ENCODE peak calls at places on chromosome 13, in six cellular contexts. K is IMR-90, O is neuronal stem cell, S is H9, T is mesenchymal stem cell, G is H1. W is an unnamed sample.

GRCh38 chr13:92175330-92175729 is 776.9 kb downstream of the GPC5 start:
- DNase-seq in K (peak; percentile 62), O (peak; percentile 14), S (peak; percentile 34), T (peak; percentile 79), G (no peak), W (peak; percentile 44)

GRCh38 chr13:78589206-78589605 is 14.1 kb downstream of the POU4F1 start:
- DNase-seq in K (peak; percentile 9), O (peak; percentile 79), S (peak; percentile 71), T (no peak), G (peak; percentile 89), W (peak; percentile 81)

GRCh38 chr13:36778083-36778671 is 40.8 kb upstream of the RFXAP start:
- DNase-seq in K (peak; percentile 74), O (peak; percentile 71), S (peak; percentile 74), T (peak; percentile 75), G (peak; percentile 65), W (peak; percentile 93)

GRCh38 chr13:95154441-95154886 is 146.8 kb downstream of the ABCC4 start:
- DNase-seq in K (no peak), O (no peak), S (no peak), T (no peak), G (no peak), W (no peak)

GRCh38 chr13:48505597-48506091 is 27.2 kb downstream of the RCBTB2 start:
- DNase-seq in K (peak; percentile 71), O (no peak), S (no peak), T (peak; percentile 60), G (no peak), W (peak; percentile 54)

GRCh38 chr13:85812282-85812681 is 13.1 kb upstream of the SLITRK6 start:
- DNase-seq in K (no peak), O (no peak), S (no peak), T (no peak), G (no peak), W (no peak)

GRCh38 chr13:65917731-65918130 is 1312.4 kb downstream of the PCDH9 start:
- DNase-seq in K (no peak), O (no peak), S (no peak), T (no peak), G (no peak), W (no peak)

GRCh38 chr13:95677564-95678386 is 836 bp downstream of the DNAJC3 start:
- DNase-seq in K (peak; percentile 23), O (peak; percentile 38), S (peak; percentile 47), T (peak; percentile 52), G (no peak), W (peak; percentile 31)

DNA sequence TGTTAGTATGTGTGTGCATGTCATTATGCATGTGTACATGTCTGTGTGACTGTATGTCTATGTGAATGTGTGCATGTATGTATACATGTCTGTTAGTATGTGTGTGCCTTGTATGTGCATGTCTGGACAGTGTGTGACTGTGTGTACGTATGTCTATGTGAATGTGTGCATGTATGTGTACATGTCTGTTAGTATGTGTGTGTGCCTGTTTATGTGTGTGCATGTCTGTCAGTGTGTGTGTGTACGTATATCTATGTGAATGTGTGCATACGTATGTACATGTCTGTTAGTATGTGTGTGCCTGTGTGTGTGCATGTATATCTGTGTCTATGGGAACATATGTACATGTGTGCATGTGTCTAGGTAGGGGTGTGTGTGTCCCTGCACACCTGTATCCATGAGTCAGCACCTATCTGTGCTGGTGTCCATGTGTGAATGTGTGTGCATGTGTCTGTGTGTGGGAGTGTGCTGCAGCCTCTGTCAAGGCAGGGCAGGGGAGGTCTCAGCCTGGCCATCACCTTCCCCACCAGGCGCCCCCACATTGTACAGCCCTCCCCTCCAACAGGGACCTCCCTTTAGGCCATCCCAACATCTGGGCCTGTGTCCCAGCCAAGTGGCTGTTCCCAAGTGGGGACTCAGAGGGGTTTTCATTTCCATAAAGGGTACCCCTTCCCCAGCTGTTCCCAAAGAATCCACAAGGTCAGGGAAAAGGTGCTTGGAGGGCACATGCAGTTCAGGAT is 4.4 kb downstream of the GAS6 start:
- DNase-seq in K (no peak), O (no peak), S (peak; percentile 19), T (no peak), G (no peak), W (no peak)
- H3K9ac ChIP-seq in K (no peak overlapping the region), O (no peak overlapping the region), S (no peak overlapping the region), T (no peak overlapping the region), G (peak overlapping the region; percentile 50), W (no peak overlapping the region)

DNA sequence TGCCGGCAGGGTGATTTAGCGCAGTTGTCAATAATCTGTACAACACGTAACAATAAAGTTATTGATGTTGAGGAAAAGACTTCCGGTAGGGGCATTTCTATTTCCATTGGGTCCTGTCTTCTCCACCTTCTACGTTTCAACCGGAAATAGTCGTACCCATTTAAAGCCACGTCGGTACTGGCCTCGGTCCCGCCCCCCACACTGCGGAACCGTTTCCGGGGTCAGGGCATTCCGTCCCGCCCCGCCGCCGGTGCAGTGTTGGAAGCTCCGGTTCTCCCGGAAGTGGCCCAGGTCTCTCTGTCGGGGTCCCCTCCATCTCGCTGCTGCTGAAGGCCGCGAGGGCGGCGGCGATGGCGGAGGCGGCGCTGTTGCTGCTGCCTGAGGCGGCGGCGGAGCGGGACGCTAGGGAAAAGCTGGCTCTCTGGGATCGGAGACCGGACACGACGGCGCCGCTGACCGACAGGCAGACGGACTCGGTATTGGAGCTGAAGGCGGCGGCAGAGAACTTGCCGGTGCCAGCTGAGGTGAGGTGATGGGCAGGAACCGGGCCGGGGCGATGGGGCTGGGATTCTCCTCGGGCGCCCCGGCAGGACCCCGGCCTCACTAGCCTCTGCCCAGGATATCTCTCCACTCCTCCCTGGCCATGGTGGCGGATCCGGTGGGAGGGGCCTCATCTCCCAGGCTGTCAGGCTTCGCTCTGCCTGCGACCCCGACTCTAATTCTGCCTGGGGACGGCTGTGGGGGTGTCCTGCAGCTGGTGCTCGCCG is at the start of gene COG3:
- DNase-seq in K (peak; percentile 97), O (peak; percentile 86), S (peak; percentile 94), T (peak; percentile 97), G (peak; percentile 92), W (peak; percentile 98)
- H2BK120ac ChIP-seq in K (peak within 1 kb of the TSS; percentile 69), O (no peak within 1 kb of the TSS), S (no peak within 1 kb of the TSS), T (peak within 1 kb of the TSS; percentile 89), G (no peak within 1 kb of the TSS), W (no peak within 1 kb of the TSS)

GRCh38 chr13:90787007-90787406 is 560.5 kb upstream of the MIR17HG start:
- DNase-seq in K (no peak), O (no peak), S (no peak), T (no peak), G (no peak), W (no peak)
- H3K9ac ChIP-seq in K (no peak overlapping the region), O (no peak overlapping the region), S (no peak overlapping the region), T (no peak overlapping the region), G (no peak overlapping the region), W (no peak overlapping the region)

GRCh38 chr13:103282571-103283450 is 216.6 kb upstream of the SLC10A2 start:
- DNase-seq in K (peak; percentile 49), O (no peak), S (no peak), T (peak; percentile 47), G (no peak), W (peak; percentile 86)

GRCh38 chr13:103277959-103278673 is 211.9 kb upstream of the SLC10A2 start:
- DNase-seq in K (no peak), O (no peak), S (no peak), T (no peak), G (no peak), W (no peak)

GRCh38 chr13:103288114-103288513 is 221.9 kb upstream of the SLC10A2 start:
- DNase-seq in K (no peak), O (no peak), S (no peak), T (no peak), G (no peak), W (no peak)

GRCh38 chr13:103287659-103288058 is 221.4 kb upstream of the SLC10A2 start:
- DNase-seq in K (no peak), O (no peak), S (no peak), T (no peak), G (no peak), W (no peak)

DNA sequence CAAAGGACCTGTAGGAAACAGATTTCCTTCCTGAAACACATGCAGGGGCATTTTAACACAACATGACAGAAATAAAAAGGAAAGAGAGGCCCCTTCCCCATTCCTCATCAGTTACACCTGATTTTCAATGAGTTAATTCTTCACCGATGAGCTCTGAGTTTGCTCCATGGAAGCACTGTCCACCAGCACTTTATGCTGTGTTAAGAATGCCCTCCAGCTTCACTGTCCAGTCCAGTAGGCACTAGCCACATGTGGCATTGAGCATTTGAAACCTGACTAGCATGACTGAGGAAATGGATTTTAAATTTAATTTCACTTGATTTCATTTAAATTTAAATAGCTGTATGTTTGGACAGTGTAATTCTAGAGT is 217.2 kb upstream of the SLC10A2 start:
- DNase-seq in K (no peak), O (no peak), S (no peak), T (no peak), G (no peak), W (no peak)
- H2BK120ac ChIP-seq in K (no peak overlapping the region), O (no peak overlapping the region), S (no peak overlapping the region), T (no peak overlapping the region), G (no peak overlapping the region), W (no peak overlapping the region)

DNA sequence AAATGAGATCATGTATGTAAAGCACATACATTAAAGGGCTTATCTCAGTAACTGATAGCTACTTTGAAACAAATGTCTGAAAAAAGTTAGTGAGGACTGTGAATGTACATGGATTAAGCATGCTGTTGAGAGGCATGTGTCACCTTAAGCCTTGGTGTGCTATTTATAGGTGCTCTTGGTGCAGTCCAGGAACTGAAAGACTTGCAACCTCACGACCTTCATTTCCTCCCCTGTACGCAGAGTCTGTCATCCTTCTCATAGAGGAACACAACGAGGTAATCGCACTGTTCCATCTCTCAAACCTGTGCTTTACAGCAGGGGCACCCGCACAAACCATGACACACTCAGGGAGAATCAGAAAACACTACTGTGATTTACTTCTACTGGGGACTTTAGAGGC is 65.6 kb downstream of the UFM1 start:
- DNase-seq in K (no peak), O (no peak), S (no peak), T (no peak), G (no peak), W (peak; percentile 1)
- H3K9ac ChIP-seq in K (no peak overlapping the region), O (no peak overlapping the region), S (no peak overlapping the region), T (no peak overlapping the region), G (no peak overlapping the region), W (no peak overlapping the region)

DNA sequence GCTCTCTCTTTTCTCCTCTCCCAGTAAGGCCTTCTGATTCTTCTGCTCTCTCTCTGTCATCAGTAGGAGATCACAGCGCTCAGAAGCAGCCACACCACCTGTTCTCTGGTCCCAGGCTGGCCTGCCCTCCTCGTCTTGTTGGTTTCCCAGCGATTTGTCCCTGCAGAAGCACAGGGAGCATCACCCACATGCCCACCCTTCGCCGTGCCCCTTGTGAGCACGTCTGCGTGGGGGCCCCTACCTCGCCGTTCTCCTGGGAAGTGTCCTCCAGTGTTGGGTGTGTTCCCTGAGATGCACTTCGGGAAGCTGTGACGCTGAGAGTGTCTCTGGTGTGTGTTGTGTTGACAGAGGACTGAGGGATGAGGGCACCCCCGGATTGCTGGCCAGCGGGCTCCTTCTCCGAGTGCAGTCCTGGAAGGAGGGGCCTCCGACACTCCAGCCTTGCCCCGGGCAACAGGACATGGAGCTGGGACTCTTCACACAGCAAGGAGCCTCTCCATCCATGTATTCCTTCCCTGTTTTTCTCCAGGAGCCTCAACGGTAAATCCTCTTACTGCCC is 61.2 kb downstream of the SOX1 start:
- DNase-seq in K (no peak), O (no peak), S (no peak), T (no peak), G (no peak), W (no peak)
- H2BK120ac ChIP-seq in K (no peak overlapping the region), O (no peak overlapping the region), S (no peak overlapping the region), T (no peak overlapping the region), G (no peak overlapping the region), W (no peak overlapping the region)

W was measured in mesendoderm.